ENCODE peak calls at places on chromosomes 7 and 10, in four cellular contexts. One of them, this sample, is unnamed.
A peak's percentile ranks its signal among the peaks of the same experiment; 100 is the strongest.

GRCh38 chr10:127278001-127278400 is 81.6 kb upstream of the INSYN2A start:
- DNase-seq in cardiac muscle cell: no peak
- DNase-seq in CD8-positive, alpha-beta T cell: no peak
- DNase-seq in mammary epithelial cell: no peak
- DNase-seq in this sample: no peak

GRCh38 chr10:13922591-13922990 is 335.8 kb downstream of the PRPF18 start:
- DNase-seq in cardiac muscle cell: no peak
- DNase-seq in CD8-positive, alpha-beta T cell: no peak
- DNase-seq in mammary epithelial cell: no peak
- DNase-seq in this sample: no peak

GRCh38 chr10:61554925-61555324 is 101.7 kb upstream of the TMEM26 start:
- DNase-seq in mammary epithelial cell: no peak
- DNase-seq in CD8-positive, alpha-beta T cell: no peak
- DNase-seq in cardiac muscle cell: no peak
- DNase-seq in this sample: no peak

GRCh38 chr10:128803790-128804189 is 663.3 kb upstream of the MGMT start:
- DNase-seq in cardiac muscle cell: no peak
- DNase-seq in mammary epithelial cell: no peak
- DNase-seq in CD8-positive, alpha-beta T cell: no peak
- DNase-seq in this sample: no peak

GRCh38 chr10:86872757-86873156 is 84.7 kb downstream of the MMRN2 start:
- DNase-seq in mammary epithelial cell: no peak
- DNase-seq in CD8-positive, alpha-beta T cell: no peak
- DNase-seq in cardiac muscle cell: no peak
- DNase-seq in this sample: no peak

GRCh38 chr7:25830986-25831558 is 320.9 kb upstream of the NFE2L3 start:
- DNase-seq in cardiac muscle cell: no peak
- DNase-seq in mammary epithelial cell: no peak
- DNase-seq in CD8-positive, alpha-beta T cell: no peak
- DNase-seq in this sample: no peak

GRCh38 chr10:58638406-58638805 is 125.7 kb downstream of the BICC1 start:
- DNase-seq in CD8-positive, alpha-beta T cell: no peak
- DNase-seq in cardiac muscle cell: peak; percentile 30
- DNase-seq in mammary epithelial cell: no peak
- DNase-seq in this sample: no peak

GRCh38 chr10:75398630-75399460 is 2.7 kb downstream of the ZNF503 start:
- DNase-seq in cardiac muscle cell: peak; percentile 50
- DNase-seq in mammary epithelial cell: peak; percentile 53
- DNase-seq in CD8-positive, alpha-beta T cell: no peak
- DNase-seq in this sample: no peak

GRCh38 chr7:149716932-149717307 is 56.5 kb downstream of the ZNF467 start:
- DNase-seq in mammary epithelial cell: peak; percentile 20
- DNase-seq in CD8-positive, alpha-beta T cell: no peak
- DNase-seq in cardiac muscle cell: no peak
- DNase-seq in this sample: no peak

GRCh38 chr10:110641256-110641655 is 2.9 kb upstream of the RBM20 start:
- DNase-seq in mammary epithelial cell: peak; percentile 37
- DNase-seq in cardiac muscle cell: peak; percentile 92
- DNase-seq in CD8-positive, alpha-beta T cell: no peak
- DNase-seq in this sample: no peak

GRCh38 chr7:73519867-73520672 is 2.0 kb downstream of the BAZ1B start:
- DNase-seq in cardiac muscle cell: peak; percentile 1
- DNase-seq in CD8-positive, alpha-beta T cell: no peak
- DNase-seq in mammary epithelial cell: peak; percentile 4
- DNase-seq in this sample: peak; percentile 14

GRCh38 chr7:112566392-112567324 is 85.9 kb downstream of the LSMEM1 start:
- DNase-seq in CD8-positive, alpha-beta T cell: no peak
- DNase-seq in mammary epithelial cell: no peak
- DNase-seq in cardiac muscle cell: no peak
- DNase-seq in this sample: no peak

GRCh38 chr10:35194906-35195305 is 68.3 kb downstream of the CREM start:
- DNase-seq in cardiac muscle cell: no peak
- DNase-seq in CD8-positive, alpha-beta T cell: no peak
- DNase-seq in mammary epithelial cell: peak; percentile 14
- DNase-seq in this sample: peak; percentile 41

GRCh38 chr7:82527831-82528230 is 84.3 kb upstream of the CACNA2D1 start:
- DNase-seq in CD8-positive, alpha-beta T cell: no peak
- DNase-seq in mammary epithelial cell: peak; percentile 12
- DNase-seq in cardiac muscle cell: no peak
- DNase-seq in this sample: no peak

GRCh38 chr10:34994565-34995142 is 95.5 kb downstream of the CUL2 start:
- DNase-seq in mammary epithelial cell: peak; percentile 80
- DNase-seq in cardiac muscle cell: peak; percentile 85
- DNase-seq in CD8-positive, alpha-beta T cell: no peak
- DNase-seq in this sample: peak; percentile 20

GRCh38 chr10:69383485-69384089 is 33.1 kb downstream of the TACR2 start:
- DNase-seq in mammary epithelial cell: no peak
- DNase-seq in cardiac muscle cell: no peak
- DNase-seq in CD8-positive, alpha-beta T cell: no peak
- DNase-seq in this sample: no peak

GRCh38 chr10:16274911-16275310 is 161.9 kb upstream of the PTER start:
- DNase-seq in CD8-positive, alpha-beta T cell: no peak
- DNase-seq in mammary epithelial cell: no peak
- DNase-seq in cardiac muscle cell: no peak
- DNase-seq in this sample: no peak

GRCh38 chr7:103735377-103735776 is 254.1 kb downstream of the RELN start:
- DNase-seq in CD8-positive, alpha-beta T cell: no peak
- DNase-seq in cardiac muscle cell: no peak
- DNase-seq in mammary epithelial cell: peak; percentile 82
- DNase-seq in this sample: no peak

GRCh38 chr7:14687777-14688176 is 214.8 kb downstream of the DGKB start:
- DNase-seq in CD8-positive, alpha-beta T cell: no peak
- DNase-seq in cardiac muscle cell: no peak
- DNase-seq in mammary epithelial cell: no peak
- DNase-seq in this sample: no peak

GRCh38 chr10:69479241-69479730 is 28.0 kb downstream of the TSPAN15 start:
- DNase-seq in mammary epithelial cell: no peak
- DNase-seq in cardiac muscle cell: peak; percentile 47
- DNase-seq in CD8-positive, alpha-beta T cell: no peak
- DNase-seq in this sample: no peak

GRCh38 chr7:133230591-133231194 is 22.2 kb upstream of the EXOC4 start:
- DNase-seq in CD8-positive, alpha-beta T cell: no peak
- DNase-seq in cardiac muscle cell: peak; percentile 66
- DNase-seq in mammary epithelial cell: peak; percentile 32
- DNase-seq in this sample: no peak

GRCh38 chr7:38000272-38000671 is 79.8 kb downstream of the EPDR1 start:
- DNase-seq in CD8-positive, alpha-beta T cell: no peak
- DNase-seq in cardiac muscle cell: no peak
- DNase-seq in mammary epithelial cell: no peak
- DNase-seq in this sample: no peak

GRCh38 chr7:28160551-28160991 is 20.0 kb downstream of the JAZF1 start:
- DNase-seq in CD8-positive, alpha-beta T cell: no peak
- DNase-seq in mammary epithelial cell: no peak
- DNase-seq in cardiac muscle cell: no peak
- DNase-seq in this sample: no peak

GRCh38 chr10:79127151-79127961 is 58.6 kb downstream of the ZMIZ1 start:
- DNase-seq in CD8-positive, alpha-beta T cell: no peak
- DNase-seq in cardiac muscle cell: peak; percentile 52
- DNase-seq in mammary epithelial cell: peak; percentile 35
- DNase-seq in this sample: no peak

GRCh38 chr7:136256491-136256890 is 279.3 kb upstream of the MTPN start:
- DNase-seq in CD8-positive, alpha-beta T cell: no peak
- DNase-seq in mammary epithelial cell: no peak
- DNase-seq in cardiac muscle cell: no peak
- DNase-seq in this sample: no peak

GRCh38 chr7:64892666-64893269 is 10.3 kb upstream of the ZNF273 start:
- DNase-seq in CD8-positive, alpha-beta T cell: no peak
- DNase-seq in cardiac muscle cell: no peak
- DNase-seq in mammary epithelial cell: no peak
- DNase-seq in this sample: no peak
- H3K9me3 ChIP-seq in CD8-positive, alpha-beta T cell: no peaks in the 10 kb centered on the region
- H3K9me3 ChIP-seq in cardiac muscle cell: no peaks in the 10 kb centered on the region
- H3K9me3 ChIP-seq in mammary epithelial cell: no peaks in the 10 kb centered on the region
- H3K9me3 ChIP-seq in this sample: no peaks in the 10 kb centered on the region

DNA sequence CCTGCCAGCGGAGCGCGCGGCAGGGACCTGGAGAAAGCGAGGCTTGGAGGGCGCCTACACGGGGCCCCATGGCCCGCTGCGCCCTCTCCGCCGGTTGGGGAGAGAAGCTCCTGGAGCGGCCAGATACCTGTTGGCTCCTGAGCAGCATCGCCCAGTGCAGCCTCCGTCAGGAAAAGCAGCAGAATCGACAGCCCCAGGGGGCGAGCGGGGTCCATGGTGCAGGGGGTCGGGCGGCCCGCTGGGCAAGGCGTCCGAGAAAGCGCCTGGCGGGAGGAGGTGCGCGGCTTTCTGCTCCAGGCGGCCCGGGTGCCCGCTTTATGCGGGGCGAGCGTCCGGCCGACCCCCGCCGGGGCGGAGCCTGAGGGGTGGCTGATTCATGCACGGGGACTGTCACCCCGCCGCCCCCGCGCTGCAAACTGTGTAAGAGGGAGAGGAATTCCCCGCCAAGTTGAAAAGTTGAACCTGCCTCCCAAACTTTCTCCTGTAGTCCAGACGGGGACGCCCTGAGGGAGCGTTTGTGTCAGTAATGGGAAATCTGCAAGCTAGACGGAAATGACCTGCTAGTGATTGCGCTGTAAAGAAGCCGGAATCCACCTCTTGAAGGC is at the start of gene TFPI2:
- DNase-seq in cardiac muscle cell: peak; percentile 58
- DNase-seq in mammary epithelial cell: peak; percentile 93
- DNase-seq in CD8-positive, alpha-beta T cell: no peak
- DNase-seq in this sample: no peak
- H3K27me3 ChIP-seq in cardiac muscle cell: peaks cover 57% of the 10 kb centered on the region
- H3K27me3 ChIP-seq in mammary epithelial cell: no peaks in the 10 kb centered on the region
- H3K27me3 ChIP-seq in CD8-positive, alpha-beta T cell: no peaks in the 10 kb centered on the region
- H3K27me3 ChIP-seq in this sample: peaks cover 4% of the 10 kb centered on the region

GRCh38 chr10:81428456-81429134 is 446.4 kb upstream of the NRG3 start:
- DNase-seq in mammary epithelial cell: no peak
- DNase-seq in cardiac muscle cell: no peak
- DNase-seq in CD8-positive, alpha-beta T cell: no peak
- DNase-seq in this sample: no peak

DNA sequence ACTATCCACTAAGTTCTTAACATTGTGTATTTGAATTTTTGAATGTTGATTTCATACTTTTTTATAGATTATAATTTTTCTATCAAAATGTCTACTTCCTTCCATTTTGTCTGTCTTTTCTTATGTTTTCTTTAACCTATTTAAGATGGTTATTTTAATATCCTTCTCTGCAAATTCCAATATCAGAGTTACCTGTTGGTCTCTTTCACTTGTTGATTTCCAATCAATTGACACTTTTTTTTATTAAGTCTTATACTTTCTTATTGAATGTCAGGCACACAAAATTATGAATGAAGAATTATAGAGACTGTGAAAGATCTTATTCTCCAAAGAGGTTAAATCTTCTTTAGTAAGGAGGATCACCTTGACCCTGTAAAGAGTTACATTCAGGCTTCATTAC is 448.3 kb upstream of the NRG3 start:
- DNase-seq in cardiac muscle cell: no peak
- DNase-seq in mammary epithelial cell: no peak
- DNase-seq in CD8-positive, alpha-beta T cell: no peak
- DNase-seq in this sample: no peak
- H3K9me3 ChIP-seq in cardiac muscle cell: no peaks in the 10 kb centered on the region
- H3K9me3 ChIP-seq in mammary epithelial cell: peaks cover 2% of the 10 kb centered on the region
- H3K9me3 ChIP-seq in CD8-positive, alpha-beta T cell: no peaks in the 10 kb centered on the region
- H3K9me3 ChIP-seq in this sample: no peaks in the 10 kb centered on the region

DNA sequence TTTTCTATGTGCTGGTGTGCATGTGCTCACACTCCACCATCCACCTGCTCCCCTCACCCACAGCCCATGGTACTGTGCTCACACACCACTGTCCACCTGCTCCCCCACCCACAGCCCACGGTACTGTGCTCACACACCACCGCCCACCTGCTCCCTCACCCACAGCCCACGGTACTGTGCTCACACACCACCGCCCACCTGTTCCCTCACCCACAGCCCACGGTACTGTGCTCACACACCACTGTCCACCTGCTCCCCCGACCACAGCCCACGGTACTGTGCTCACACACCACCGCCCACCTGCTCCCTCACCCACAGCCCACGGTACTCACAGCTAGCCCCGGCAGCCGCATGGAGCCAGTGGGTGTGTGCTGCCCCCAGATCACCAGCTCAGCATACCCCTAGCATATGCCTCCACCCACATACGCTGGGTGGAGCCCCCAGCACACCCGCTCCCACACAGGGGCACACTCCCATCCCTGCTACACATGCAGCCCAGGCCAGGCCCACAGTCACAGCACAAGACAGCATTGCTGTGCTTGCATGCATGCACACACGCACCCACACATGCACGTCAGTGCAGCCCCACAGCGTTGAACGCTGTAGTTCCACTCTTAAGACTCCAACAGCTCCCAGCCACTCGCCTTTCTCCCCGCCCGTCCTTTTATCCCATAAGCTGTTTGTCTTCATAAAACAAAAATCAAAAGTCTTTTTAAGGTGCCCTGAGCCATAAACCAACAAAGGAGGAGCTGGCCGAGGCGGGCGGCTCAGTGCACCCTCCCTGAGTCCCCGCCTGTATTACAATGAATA is 62.1 kb downstream of the PAX2 start:
- DNase-seq in mammary epithelial cell: no peak
- DNase-seq in CD8-positive, alpha-beta T cell: no peak
- DNase-seq in cardiac muscle cell: no peak
- DNase-seq in this sample: no peak
- H3K27me3 ChIP-seq in mammary epithelial cell: peaks cover 6% of the 10 kb centered on the region
- H3K27me3 ChIP-seq in CD8-positive, alpha-beta T cell: no peaks in the 10 kb centered on the region
- H3K27me3 ChIP-seq in cardiac muscle cell: peaks cover 10% of the 10 kb centered on the region
- H3K27me3 ChIP-seq in this sample: peaks cover 9% of the 10 kb centered on the region

GRCh38 chr7:157873664-157874063 is 536.9 kb downstream of the DNAJB6 start:
- DNase-seq in mammary epithelial cell: no peak
- DNase-seq in cardiac muscle cell: no peak
- DNase-seq in CD8-positive, alpha-beta T cell: no peak
- DNase-seq in this sample: no peak
- H3K9me3 ChIP-seq in mammary epithelial cell: peaks cover 34% of the 10 kb centered on the region
- H3K9me3 ChIP-seq in cardiac muscle cell: peaks cover 3% of the 10 kb centered on the region
- H3K9me3 ChIP-seq in CD8-positive, alpha-beta T cell: no peaks in the 10 kb centered on the region
- H3K9me3 ChIP-seq in this sample: no peaks in the 10 kb centered on the region

GRCh38 chr7:115223959-115224358 is 302.1 kb downstream of the MDFIC start:
- DNase-seq in mammary epithelial cell: no peak
- DNase-seq in CD8-positive, alpha-beta T cell: no peak
- DNase-seq in cardiac muscle cell: no peak
- DNase-seq in this sample: no peak

GRCh38 chr7:115227473-115228235 is 305.8 kb downstream of the MDFIC start:
- DNase-seq in mammary epithelial cell: no peak
- DNase-seq in cardiac muscle cell: no peak
- DNase-seq in CD8-positive, alpha-beta T cell: no peak
- DNase-seq in this sample: no peak

GRCh38 chr7:115229401-115230083 is 307.6 kb downstream of the MDFIC start:
- DNase-seq in mammary epithelial cell: no peak
- DNase-seq in CD8-positive, alpha-beta T cell: no peak
- DNase-seq in cardiac muscle cell: no peak
- DNase-seq in this sample: peak; percentile 11

GRCh38 chr7:115224923-115225322 is 303.0 kb downstream of the MDFIC start:
- DNase-seq in mammary epithelial cell: no peak
- DNase-seq in CD8-positive, alpha-beta T cell: no peak
- DNase-seq in cardiac muscle cell: no peak
- DNase-seq in this sample: no peak

DNA sequence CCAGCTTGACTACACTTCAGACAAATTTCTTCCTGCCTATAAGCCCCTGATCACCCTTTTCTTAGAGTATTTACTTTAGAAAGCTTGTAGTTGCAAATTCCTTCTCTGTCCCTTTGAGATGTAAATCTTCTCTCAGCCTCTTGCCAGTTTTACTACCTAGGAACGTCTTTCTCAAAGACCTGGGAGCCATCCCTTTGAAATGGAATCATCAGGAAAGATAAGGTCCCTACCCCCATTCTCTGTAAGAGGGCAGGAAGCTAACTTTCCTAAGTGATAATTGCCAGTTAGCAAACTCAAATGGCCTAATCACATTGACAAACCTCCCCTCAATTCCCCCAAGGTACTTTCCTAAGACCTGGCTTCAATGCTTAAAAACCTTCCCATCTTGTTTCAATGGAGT is 304.5 kb downstream of the MDFIC start:
- DNase-seq in CD8-positive, alpha-beta T cell: no peak
- DNase-seq in cardiac muscle cell: no peak
- DNase-seq in mammary epithelial cell: no peak
- DNase-seq in this sample: no peak
- H3K27me3 ChIP-seq in CD8-positive, alpha-beta T cell: no peaks in the 10 kb centered on the region
- H3K27me3 ChIP-seq in cardiac muscle cell: no peaks in the 10 kb centered on the region
- H3K27me3 ChIP-seq in mammary epithelial cell: no peaks in the 10 kb centered on the region
- H3K27me3 ChIP-seq in this sample: no peaks in the 10 kb centered on the region

This sample was measured in effector memory CD4-positive, alpha-beta T cell.